ENCODE peak calls at places on chromosomes 4 and X, in eight cellular contexts. B is C1 segment of cervical spinal cord, P is left ventricle myocardium superior, T is prostate gland, J is LoVo, Q is NCI-H1694, A is activated T-cell treated with anti-CD3 and anti-CD28 coated beads for 1 hour, I is KBM-7. G is an unnamed sample.

GRCh38 chr4:2888826-2889225 is 45.2 kb downstream of the ADD1 start:
- DNase-seq in I (no peak), B (no peak), P (no peak), A (no peak), J (no peak), T (no peak), Q (no peak), G (no peak)

GRCh38 chr4:1195109-1195671 is 22.8 kb upstream of the SPON2 start:
- DNase-seq in T (no peak), B (no peak), Q (no peak), J (no peak), I (no peak), A (no peak), P (no peak), G (no peak)

GRCh38 chr4:183758006-183758734 is 99.1 kb downstream of the TRAPPC11 start:
- DNase-seq in A (no peak), T (peak), P (peak), Q (no peak), J (no peak), B (no peak), I (no peak), G (no peak)

GRCh38 chr4:166008510-166008909 is 135.5 kb downstream of the TLL1 start:
- DNase-seq in T (no peak), J (no peak), B (no peak), P (no peak), I (no peak), Q (no peak), A (no peak), G (no peak)

GRCh38 chrX:107674480-107675364 is 46.4 kb downstream of the PRPS1 start:
- DNase-seq in T (peak), Q (peak), J (no peak), B (no peak), I (peak), A (peak), P (peak), G (no peak)

GRCh38 chrX:123920065-123920785 is 41.3 kb upstream of the STAG2 start:
- DNase-seq in J (peak), B (no peak), T (no peak), A (no peak), P (no peak), Q (peak), I (no peak), G (no peak)

GRCh38 chrX:53239474-53239873 is 14.5 kb upstream of the KDM5C start:
- DNase-seq in P (no peak), I (peak), A (no peak), T (no peak), J (no peak), Q (no peak), B (no peak), G (peak)

GRCh38 chrX:110425222-110425621 is 66.6 kb downstream of the RTL9 start:
- DNase-seq in T (no peak), I (no peak), J (no peak), Q (no peak), A (no peak), B (no peak), P (no peak), G (no peak)

GRCh38 chrX:130869239-130869638 is 33.8 kb downstream of the ENOX2 start:
- DNase-seq in T (no peak), A (no peak), I (no peak), Q (no peak), B (no peak), P (no peak), J (no peak), G (no peak)

GRCh38 chr4:135368826-135369225 is 1167.2 kb upstream of the PABPC4L start:
- DNase-seq in Q (no peak), A (no peak), J (no peak), P (no peak), T (no peak), B (no peak), I (no peak), G (no peak)

GRCh38 chr4:169963998-169964397 is 62.2 kb downstream of the MFAP3L start:
- DNase-seq in B (no peak), I (no peak), J (no peak), T (no peak), Q (no peak), P (no peak), A (no peak), G (no peak)

GRCh38 chr4:83709627-83710026 is 173.7 kb downstream of the GPAT3 start:
- DNase-seq in B (no peak), A (no peak), Q (peak), P (no peak), I (no peak), T (no peak), J (no peak), G (no peak)

GRCh38 chrX:7448123-7448522 is 300.2 kb upstream of the PUDP start:
- DNase-seq in Q (no peak), A (no peak), B (no peak), J (no peak), I (peak), P (no peak), T (no peak), G (no peak)

GRCh38 chrX:22952011-22952410 is 47.7 kb upstream of the DDX53 start:
- DNase-seq in A (no peak), Q (no peak), I (no peak), P (no peak), T (no peak), B (no peak), J (no peak), G (peak)

GRCh38 chrX:34918856-34919255 is 23.7 kb upstream of the FAM47B start:
- DNase-seq in P (no peak), J (peak), B (no peak), Q (no peak), I (peak), A (no peak), T (peak), G (peak)

GRCh38 chrX:77298790-77299189 is 148.4 kb upstream of the FGF16 start:
- DNase-seq in I (no peak), T (no peak), P (no peak), Q (no peak), A (no peak), B (no peak), J (no peak), G (no peak)

GRCh38 chr4:141711211-141711610 is 74.8 kb downstream of the IL15 start:
- DNase-seq in T (no peak), A (no peak), B (no peak), J (no peak), P (no peak), Q (no peak), I (no peak), G (no peak)

GRCh38 chr4:155629831-155630425 is 36.7 kb upstream of the GUCY1A1 start:
- DNase-seq in T (no peak), P (no peak), A (no peak), Q (no peak), J (no peak), I (no peak), B (no peak), G (no peak)

GRCh38 chr4:114921790-114922581 is 191.4 kb downstream of the NDST4 start:
- DNase-seq in A (no peak), P (no peak), B (no peak), Q (no peak), I (peak), J (no peak), T (no peak), G (peak)

GRCh38 chrX:103586314-103586646 is 965 bp downstream of the TCEAL4 start:
- DNase-seq in J (no peak), I (no peak), A (no peak), P (peak), Q (no peak), T (peak), B (no peak), G (no peak)

GRCh38 chr4:68655764-68656444 is 14.5 kb downstream of the UGT2B15 start:
- DNase-seq in B (no peak), A (no peak), I (no peak), P (no peak), T (no peak), J (peak), Q (no peak), G (no peak)

GRCh38 chrX:12441376-12442128 is 303.3 kb downstream of the FRMPD4 start:
- DNase-seq in A (no peak), T (no peak), Q (no peak), P (no peak), I (no peak), J (no peak), B (no peak), G (no peak)

GRCh38 chrX:115330498-115331138 is 41.1 kb downstream of the LUZP4 start:
- DNase-seq in J (peak), I (peak), Q (peak), A (no peak), T (peak), P (peak), B (no peak), G (no peak)

GRCh38 chr4:19945979-19946380 is 305.7 kb upstream of the SLIT2 start:
- DNase-seq in B (no peak), I (no peak), P (no peak), A (no peak), Q (no peak), T (no peak), J (no peak), G (no peak)

GRCh38 chrX:72045552-72046277 is 86.0 kb downstream of the RTL5 start:
- DNase-seq in P (no peak), Q (no peak), T (peak), I (no peak), B (no peak), J (no peak), A (no peak), G (no peak)

GRCh38 chr4:15040916-15041463 is 38.7 kb downstream of the CPEB2 start:
- DNase-seq in Q (no peak), J (no peak), A (no peak), I (no peak), P (no peak), B (no peak), T (no peak), G (no peak)

GRCh38 chr4:182062936-182063335 is 180.3 kb upstream of the TENM3 start:
- DNase-seq in T (no peak), B (no peak), P (no peak), A (no peak), Q (no peak), I (no peak), J (peak), G (no peak)

GRCh38 chr4:87153078-87153477 is 67.3 kb downstream of the KLHL8 start:
- DNase-seq in Q (no peak), I (no peak), T (no peak), P (no peak), J (no peak), A (no peak), B (no peak), G (no peak)

GRCh38 chr4:15920723-15921591 is 17.6 kb downstream of the FGFBP1 start:
- DNase-seq in I (no peak), P (no peak), J (peak), B (no peak), Q (no peak), T (peak), A (no peak), G (no peak)

GRCh38 chr4:106039796-106040195 is 144.5 kb downstream of the NPNT start:
- DNase-seq in A (no peak), I (no peak), J (no peak), T (no peak), Q (no peak), P (no peak), B (no peak), G (no peak)

GRCh38 chrX:119041175-119041574 is 31.6 kb upstream of the CT47C1 start:
- DNase-seq in T (no peak), I (no peak), P (peak), A (no peak), Q (no peak), B (no peak), J (peak), G (no peak)

GRCh38 chrX:45806410-45807121 is 605.9 kb upstream of the DIPK2B start:
- DNase-seq in A (no peak), J (no peak), P (no peak), T (no peak), Q (no peak), B (no peak), I (no peak), G (no peak)

GRCh38 chr4:145956288-145956890 is 17.8 kb upstream of the ZNF827 start:
- DNase-seq in P (no peak), I (peak), B (no peak), J (peak), Q (peak), A (no peak), T (no peak), G (no peak)

GRCh38 chr4:140213736-140214135 is 59.8 kb upstream of the MAML3 start:
- DNase-seq in P (no peak), Q (no peak), A (no peak), I (no peak), T (no peak), J (peak), B (no peak), G (no peak)

GRCh38 chrX:41127476-41128192 is 42.4 kb downstream of the USP9X start:
- DNase-seq in T (no peak), A (no peak), B (no peak), J (no peak), Q (no peak), P (no peak), I (no peak), G (no peak)

GRCh38 chrX:41353964-41354363 is 20.0 kb downstream of the DDX3X start:
- DNase-seq in T (no peak), I (no peak), P (no peak), J (no peak), A (no peak), Q (no peak), B (no peak), G (no peak)

GRCh38 chrX:44651347-44651746 is 108.7 kb upstream of the FUNDC1 start:
- DNase-seq in T (no peak), Q (peak), B (no peak), J (no peak), A (no peak), P (no peak), I (peak), G (no peak)

G was measured in SHP77 treated with DMSO at 0.1 percent for 48 hours.